ENCODE peak calls at places on chromosomes 11 and 22, in six cellular contexts. P is IMR-90; N is SIG-M5; S is SK-N-SH; D is activated T-helper 1 cell treated with anti-CD3 and anti-CD28 coated beads, Interleukin-2, amount 50 U/mL, for 16 hours; E is brain pericyte. A is an unnamed sample.

GRCh38 chr22:23179381-23180294 is 671 bp upstream of the BCR start:
- DNase-seq in P (no peak), N (no peak), S (no peak), D (no peak), E (no peak), A (no peak)

GRCh38 chr11:69568809-69569097 is 72.2 kb upstream of the CCND1 start:
- DNase-seq in P (no peak), N (no peak), S (no peak), D (no peak), E (no peak), A (no peak)

GRCh38 chr11:33970984-33971466 is 79.1 kb upstream of the LMO2 start:
- DNase-seq in P (peak; percentile 50), N (no peak), S (peak; percentile 66), D (no peak), E (no peak), A (no peak)

GRCh38 chr22:24775769-24776492 is 1.4 kb upstream of the PIWIL3 start:
- DNase-seq in P (peak; percentile 26), N (no peak), S (no peak), D (no peak), E (no peak), A (no peak)

GRCh38 chr22:47151490-47151889 is 389.0 kb downstream of the TBC1D22A start:
- DNase-seq in P (peak; percentile 44), N (no peak), S (no peak), D (no peak), E (no peak), A (no peak)

GRCh38 chr11:106021181-106021966 is 666 bp downstream of the MSANTD4 start:
- DNase-seq in P (peak; percentile 56), N (no peak), S (no peak), D (no peak), E (no peak), A (no peak)

GRCh38 chr11:11171285-11171684 is 181.8 kb downstream of the CSNK2A3 start:
- DNase-seq in P (peak; percentile 4), N (no peak), S (no peak), D (no peak), E (no peak), A (no peak)

GRCh38 chr22:39278040-39278439 is 33.3 kb upstream of the PDGFB start:
- DNase-seq in P (peak; percentile 53), N (no peak), S (no peak), D (no peak), E (no peak), A (no peak)

GRCh38 chr22:37764622-37765021 is 43.1 kb upstream of the GCAT start:
- DNase-seq in P (no peak), N (no peak), S (no peak), D (no peak), E (no peak), A (no peak)

GRCh38 chr11:119992171-119993051 is 145.5 kb downstream of the TRIM29 start:
- DNase-seq in P (no peak), N (no peak), S (no peak), D (no peak), E (no peak), A (no peak)